ENCODE peak calls at places on chromosomes 13 and 19, in seven cellular contexts. T, X, R, W, C, S and Z are unnamed samples.

GRCh38 chr13:41613984-41614581 is 156.7 kb downstream of the RGCC start:
- DNase-seq in C (no peak), T (no peak), S (no peak), R (no peak), W (no peak), X (no peak), Z (no peak)

GRCh38 chr13:88586263-88586662 is 915.1 kb downstream of the SLITRK5 start:
- DNase-seq in X (no peak), W (no peak), R (no peak), C (no peak), T (no peak), S (no peak), Z (no peak)

GRCh38 chr19:616732-617526 is 16.4 kb downstream of the POLRMT start:
- DNase-seq in C (no peak), W (no peak), X (no peak), S (no peak), R (no peak), T (no peak), Z (no peak)

GRCh38 chr13:52899206-52899605 is 50.8 kb upstream of the PCDH8 start:
- DNase-seq in R (no peak), X (no peak), W (no peak), T (no peak), S (no peak), C (no peak), Z (no peak)

GRCh38 chr19:1315470-1316166 is 29.9 kb downstream of the EFNA2 start:
- DNase-seq in X (no peak), S (peak; percentile 23), W (peak; percentile 70), T (peak; percentile 58), R (peak; percentile 20), C (peak; percentile 91), Z (no peak)

GRCh38 chr19:18815673-18816072 is 16.1 kb upstream of the UPF1 start:
- DNase-seq in T (no peak), W (no peak), S (no peak), C (no peak), R (no peak), X (no peak), Z (no peak)

GRCh38 chr19:1684573-1684912 is 32.1 kb upstream of the TCF3 start:
- DNase-seq in T (no peak), R (no peak), C (no peak), W (no peak), S (no peak), X (no peak), Z (no peak)

GRCh38 chr19:58551123-58551497 is 3.8 kb downstream of the CHMP2A start:
- DNase-seq in C (no peak), X (no peak), T (no peak), W (no peak), S (no peak), R (no peak), Z (no peak)

GRCh38 chr19:30691767-30692516 is 319.8 kb downstream of the ZNF536 start:
- DNase-seq in X (no peak), W (no peak), T (no peak), S (no peak), C (no peak), R (no peak), Z (peak; percentile 34)

GRCh38 chr19:1856698-1857603 is 6.4 kb downstream of the KLF16 start:
- DNase-seq in T (peak; percentile 82), R (peak; percentile 50), W (peak; percentile 72), X (no peak), S (peak; percentile 49), C (peak; percentile 89), Z (peak; percentile 50)

GRCh38 chr13:49063526-49063925 is 87.8 kb downstream of the FNDC3A start:
- DNase-seq in R (no peak), C (no peak), S (no peak), X (no peak), W (no peak), T (no peak), Z (no peak)

GRCh38 chr19:2923510-2923909 is 21.3 kb downstream of the ZNF77 start:
- DNase-seq in C (no peak), R (no peak), T (no peak), W (no peak), S (no peak), X (no peak), Z (no peak)

GRCh38 chr19:35246466-35247096 is 2.2 kb upstream of the LSR start:
- DNase-seq in W (no peak), X (no peak), R (no peak), C (no peak), S (no peak), T (no peak), Z (no peak)

GRCh38 chr13:50612717-50613116 is 230.8 kb downstream of the DLEU7 start:
- DNase-seq in T (peak; percentile 11), W (peak; percentile 12), S (no peak), C (no peak), X (no peak), R (no peak), Z (no peak)

GRCh38 chr19:18719541-18719940 is 36.1 kb downstream of the CRTC1 start:
- DNase-seq in T (no peak), C (no peak), X (no peak), W (no peak), S (no peak), R (no peak), Z (no peak)

GRCh38 chr13:108200781-108201398 is 14.4 kb downstream of the LIG4 start:
- DNase-seq in X (no peak), R (no peak), W (no peak), S (no peak), C (no peak), T (no peak), Z (no peak)

GRCh38 chr13:77815330-77815729 is 103.3 kb downstream of the EDNRB start:
- DNase-seq in W (no peak), T (no peak), R (no peak), C (no peak), S (no peak), X (no peak), Z (no peak)

GRCh38 chr19:10885241-10886169 is 14.2 kb downstream of the CARM1 start:
- DNase-seq in C (no peak), W (no peak), T (no peak), R (no peak), S (no peak), X (no peak), Z (no peak)

GRCh38 chr19:5124111-5124855 is 155.4 kb downstream of the KDM4B start:
- DNase-seq in T (no peak), R (no peak), S (no peak), C (no peak), X (no peak), W (no peak), Z (no peak)

GRCh38 chr13:66036024-66036614 is 1194.0 kb downstream of the PCDH9 start:
- DNase-seq in C (no peak), S (no peak), T (no peak), W (no peak), X (no peak), R (no peak), Z (no peak)

GRCh38 chr13:99465454-99465853 is 35.8 kb upstream of the TM9SF2 start:
- DNase-seq in X (no peak), S (no peak), R (no peak), W (no peak), T (no peak), C (no peak), Z (no peak)

GRCh38 chr13:99347911-99348451 is 40.8 kb upstream of the GPR183 start:
- DNase-seq in R (no peak), W (no peak), T (no peak), X (no peak), C (no peak), S (no peak), Z (no peak)

GRCh38 chr19:41351339-41352245 is 2.1 kb downstream of the TGFB1 start:
- DNase-seq in W (peak; percentile 67), R (peak; percentile 83), S (peak; percentile 74), X (peak; percentile 91), C (peak; percentile 89), T (peak; percentile 89), Z (no peak)

GRCh38 chr19:4556574-4557185 is 2.8 kb downstream of the SEMA6B start:
- DNase-seq in S (peak; percentile 27), W (peak; percentile 62), R (no peak), T (peak; percentile 49), X (no peak), C (peak; percentile 70), Z (no peak)

GRCh38 chr19:8161135-8161646 is 11.8 kb upstream of the FBN3 start:
- DNase-seq in S (peak; percentile 16), R (no peak), W (no peak), C (peak; percentile 31), T (peak; percentile 73), X (no peak), Z (no peak)

GRCh38 chr13:24087611-24088235 is 72.8 kb upstream of the SPATA13 start:
- DNase-seq in C (no peak), T (no peak), X (no peak), R (no peak), W (no peak), S (no peak), Z (no peak)

GRCh38 chr13:25300861-25301346 is 521 bp upstream of the NUP58 start:
- DNase-seq in T (peak; percentile 15), W (no peak), R (no peak), S (no peak), X (no peak), C (no peak), Z (no peak)

GRCh38 chr19:2399582-2399981 is 27.8 kb downstream of the TIMM13 start:
- DNase-seq in W (no peak), T (no peak), X (no peak), C (no peak), R (no peak), S (no peak), Z (no peak)

GRCh38 chr19:27675771-27676170 is 1537.2 kb downstream of the UQCRFS1 start:
- DNase-seq in W (no peak), R (no peak), T (no peak), S (no peak), C (no peak), X (no peak), Z (no peak)

GRCh38 chr13:30928971-30929370 is 3.5 kb upstream of the TEX26 start:
- DNase-seq in S (no peak), W (no peak), C (no peak), T (no peak), X (no peak), R (no peak), Z (no peak)

GRCh38 chr19:40241809-40242384 is 15.4 kb upstream of the CCNP start:
- DNase-seq in C (no peak), W (no peak), T (no peak), S (no peak), R (no peak), X (no peak), Z (peak; percentile 38)

GRCh38 chr13:23986619-23987018 is 89.3 kb upstream of the C1QTNF9B start:
- DNase-seq in W (no peak), X (no peak), S (no peak), R (no peak), C (no peak), T (no peak), Z (no peak)

GRCh38 chr19:29831041-29831548 is 19.3 kb downstream of the CCNE1 start:
- DNase-seq in S (no peak), X (no peak), W (no peak), C (peak; percentile 51), T (no peak), R (no peak), Z (no peak)

GRCh38 chr19:52896431-52897148 is 845 bp downstream of the ZNF320 start:
- DNase-seq in W (peak; percentile 20), X (no peak), C (peak; percentile 12), T (peak; percentile 8), S (no peak), R (no peak), Z (peak; percentile 9)

GRCh38 chr13:46751811-46752635 is 44.9 kb downstream of the ESD start:
- DNase-seq in W (no peak), T (peak; percentile 15), S (peak; percentile 40), X (no peak), R (peak; percentile 30), C (no peak), Z (no peak)

GRCh38 chr19:4108767-4109625 is 14.9 kb downstream of the MAP2K2 start:
- DNase-seq in C (peak; percentile 88), T (peak; percentile 72), S (no peak), R (peak; percentile 48), W (no peak), X (peak; percentile 67), Z (no peak)

GRCh38 chr13:42617262-42617661 is 43.3 kb downstream of the TNFSF11 start:
- DNase-seq in C (no peak), S (no peak), R (no peak), T (no peak), W (no peak), X (no peak), Z (no peak)

GRCh38 chr19:743168-743687 is 7.7 kb upstream of the MISP start:
- DNase-seq in C (no peak), W (no peak), T (no peak), R (no peak), X (no peak), S (no peak), Z (no peak)